ENCODE peak calls at places on chromosomes 2 and 18, in eight cellular contexts. H is stimulated activated CD4-positive, alpha-beta T cell treated with anti-CD3 and anti-CD28 coated beads, TNF-alpha, amount 100 ng/mL, for 4 hours; F is NCI-H1092 treated with DMSO at 0.1 percent for 48 hours; V is astrocyte of the spinal cord; L is EH; U is T follicular helper cell; Z is T1000; P is HFFc6. A is an unnamed sample.
A peak's percentile ranks its signal among the peaks of the same experiment; 100 is the strongest.

GRCh38 chr2:135005753-135006152 is 41.5 kb downstream of the MAP3K19 start:
- DNase-seq in H (no peak), Z (no peak), U (no peak), F (no peak), P (no peak), L (no peak), V (no peak), A (no peak)

GRCh38 chr2:219596954-219597551 is 604 bp upstream of the STK11IP start:
- DNase-seq in H (no peak), Z (no peak), V (peak; percentile 36), L (no peak), U (no peak), F (peak; percentile 47), P (no peak), A (no peak)

GRCh38 chr2:62202019-62202722 is 6.3 kb downstream of the B3GNT2 start:
- DNase-seq in V (no peak), L (no peak), F (no peak), P (no peak), Z (no peak), U (no peak), H (no peak), A (no peak)

GRCh38 chr18:61394983-61395382 is 61.8 kb downstream of the CDH20 start:
- DNase-seq in L (peak; percentile 30), H (no peak), U (no peak), Z (no peak), P (no peak), V (no peak), F (no peak), A (no peak)

GRCh38 chr2:111042772-111043771 is 77.6 kb upstream of the BCL2L11 start:
- DNase-seq in F (no peak), H (no peak), P (no peak), Z (no peak), U (no peak), V (no peak), L (no peak), A (peak; percentile 40)

GRCh38 chr2:177143444-177143843 is 69.2 kb upstream of the HNRNPA3 start:
- DNase-seq in H (no peak), V (peak; percentile 59), Z (no peak), U (no peak), F (no peak), P (peak; percentile 75), L (peak; percentile 69), A (no peak)

GRCh38 chr2:5111581-5111980 is 580.6 kb upstream of the SOX11 start:
- DNase-seq in F (peak; percentile 79), U (no peak), V (no peak), H (no peak), Z (no peak), P (no peak), L (peak; percentile 1), A (no peak)

GRCh38 chr2:108396845-108397244 is 19.1 kb downstream of the SULT1C4 start:
- DNase-seq in P (peak; percentile 52), Z (no peak), F (no peak), L (peak; percentile 64), U (no peak), V (peak; percentile 42), H (no peak), A (no peak)

GRCh38 chr2:20519309-20519708 is 72.4 kb downstream of the RHOB start:
- DNase-seq in L (no peak), U (no peak), P (no peak), V (no peak), F (no peak), H (no peak), Z (no peak), A (no peak)

GRCh38 chr2:136783856-136784255 is 18.5 kb downstream of the THSD7B start:
- DNase-seq in V (no peak), Z (no peak), H (no peak), F (no peak), P (no peak), L (no peak), U (no peak), A (no peak)

GRCh38 chr2:127181851-127182250 is 38.2 kb downstream of the CYP27C1 start:
- DNase-seq in P (no peak), U (no peak), V (no peak), H (no peak), F (no peak), Z (no peak), L (no peak), A (no peak)

GRCh38 chr2:64913357-64913869 is 75.8 kb upstream of the SLC1A4 start:
- DNase-seq in Z (no peak), U (peak; percentile 7), F (peak; percentile 0), H (no peak), V (no peak), L (peak; percentile 7), P (no peak), A (no peak)

GRCh38 chr2:33222309-33222708 is 254.1 kb upstream of the RASGRP3 start:
- DNase-seq in U (no peak), Z (no peak), P (no peak), F (no peak), H (no peak), L (no peak), V (no peak), A (no peak)

GRCh38 chr2:159091981-159092380 is 123.5 kb downstream of the TANC1 start:
- DNase-seq in Z (no peak), V (no peak), L (no peak), F (no peak), H (no peak), U (no peak), P (no peak), A (no peak)

GRCh38 chr2:85989288-85989865 is 100.6 kb upstream of the ST3GAL5 start:
- DNase-seq in V (no peak), P (no peak), H (no peak), U (no peak), Z (no peak), L (no peak), F (no peak), A (no peak)

GRCh38 chr2:36573165-36573564 is 24.8 kb downstream of the FEZ2 start:
- DNase-seq in H (no peak), U (no peak), L (no peak), P (no peak), V (no peak), F (no peak), Z (no peak), A (no peak)

GRCh38 chr18:9771261-9771976 is 63.3 kb downstream of the RAB31 start:
- DNase-seq in Z (no peak), U (peak; percentile 9), H (peak; percentile 4), F (peak; percentile 27), P (peak; percentile 28), L (peak; percentile 75), V (peak; percentile 65), A (peak; percentile 32)

GRCh38 chr2:1309507-1309906 is 103.8 kb upstream of the TPO start:
- DNase-seq in Z (no peak), H (no peak), F (no peak), P (no peak), U (no peak), V (no peak), L (no peak), A (no peak)

GRCh38 chr2:138724296-138724695 is 55.9 kb downstream of the NXPH2 start:
- DNase-seq in U (no peak), Z (no peak), H (no peak), P (no peak), L (no peak), V (no peak), F (no peak), A (no peak)

GRCh38 chr2:191931332-191931731 is 84.4 kb upstream of the CAVIN2 start:
- DNase-seq in U (no peak), F (no peak), V (no peak), P (no peak), Z (no peak), L (no peak), H (no peak), A (no peak)

GRCh38 chr2:46296840-46297545 is at the start of gene EPAS1:
- DNase-seq in Z (peak; percentile 75), H (peak; percentile 69), P (peak; percentile 58), L (peak; percentile 89), F (peak; percentile 45), V (peak; percentile 72), U (peak; percentile 65), A (peak; percentile 91)

GRCh38 chr2:128347701-128348504 is 29.2 kb upstream of the HS6ST1 start:
- DNase-seq in U (no peak), L (peak; percentile 82), Z (peak; percentile 53), P (peak; percentile 36), V (peak; percentile 61), F (peak; percentile 16), H (no peak), A (no peak)

GRCh38 chr18:30775629-30776028 is 266.9 kb downstream of the DSC3 start:
- DNase-seq in Z (no peak), L (no peak), H (no peak), F (no peak), U (no peak), P (no peak), V (no peak), A (no peak)

GRCh38 chr2:180905002-180905401 is 75.4 kb upstream of the UBE2E3 start:
- DNase-seq in F (peak; percentile 28), U (no peak), Z (no peak), H (no peak), V (peak; percentile 8), L (no peak), P (no peak), A (no peak)

GRCh38 chr2:205885492-205886099 is 200.4 kb downstream of the INO80D start:
- DNase-seq in H (peak; percentile 11), V (peak; percentile 72), U (peak; percentile 28), P (peak; percentile 60), F (no peak), L (peak; percentile 72), Z (peak; percentile 18), A (peak; percentile 53)

GRCh38 chr2:100814043-100814442 is 5.9 kb upstream of the NPAS2 start:
- DNase-seq in Z (no peak), H (no peak), P (no peak), L (no peak), U (no peak), F (no peak), V (no peak), A (no peak)

GRCh38 chr2:100730290-100730868 is 89.6 kb upstream of the NPAS2 start:
- DNase-seq in V (peak; percentile 86), Z (peak; percentile 42), H (peak; percentile 5), F (no peak), L (peak; percentile 81), U (peak; percentile 5), P (peak; percentile 64), A (no peak)

GRCh38 chr2:12722445-12723316 is 5.9 kb downstream of the TRIB2 start:
- DNase-seq in Z (no peak), H (no peak), U (no peak), P (no peak), F (no peak), V (no peak), L (no peak), A (no peak)

GRCh38 chr2:146615778-146616177 is 1229.1 kb upstream of the ACVR2A start:
- DNase-seq in P (no peak), V (no peak), Z (no peak), H (no peak), U (no peak), F (no peak), L (no peak), A (no peak)

GRCh38 chr2:36800381-36800780 is 103.9 kb downstream of the VIT start:
- DNase-seq in P (no peak), Z (no peak), F (no peak), U (no peak), V (no peak), L (no peak), H (peak; percentile 15), A (no peak)

GRCh38 chr18:48533340-48534093 is 5.3 kb upstream of the CTIF start:
- DNase-seq in H (no peak), F (no peak), V (no peak), P (no peak), Z (no peak), L (no peak), U (no peak), A (no peak)